ENCODE peak calls at places on chromosome 6, in ten cellular contexts. L is A549, B is ovary, P is suprapubic skin, Q is HCT116, R is H1, M is IMR-90, Z is heart left ventricle, G is tibial nerve, A is uterus. T is an unnamed sample.

GRCh38 chr6:133040025-133040838 is 200.9 kb upstream of the EYA4 start:
- DNase-seq in L (peak), B (no peak), P (no peak), Q (peak), R (no peak), M (peak), Z (no peak), G (no peak), A (no peak), T (no peak)

GRCh38 chr6:95469511-95469910 is 107.8 kb upstream of the MANEA start:
- DNase-seq in L (no peak), B (no peak), P (no peak), Q (no peak), R (no peak), M (no peak), Z (no peak), G (no peak), A (no peak), T (no peak)

GRCh38 chr6:167825759-167826229 is 917 bp upstream of the AFDN start:
- DNase-seq in L (peak), B (peak), P (no peak), Q (peak), R (peak), M (no peak), Z (peak), G (no peak), A (peak), T (no peak)

GRCh38 chr6:38209291-38209865 is 389.9 kb downstream of the ZFAND3 start:
- DNase-seq in L (no peak), B (no peak), P (no peak), Q (no peak), R (no peak), M (peak), Z (no peak), G (no peak), A (no peak), T (no peak)

GRCh38 chr6:133701633-133702331 is 187.1 kb upstream of the TCF21 start:
- DNase-seq in L (no peak), B (no peak), P (no peak), Q (no peak), R (no peak), M (peak), Z (peak), G (no peak), A (no peak), T (no peak)

GRCh38 chr6:152552616-152553209 is 84.4 kb downstream of the SYNE1 start:
- DNase-seq in L (peak), B (peak), P (no peak), Q (peak), R (peak), M (peak), Z (peak), G (no peak), A (peak), T (peak)

GRCh38 chr6:12010635-12011275 is 1.4 kb upstream of the HIVEP1 start:
- DNase-seq in L (peak), B (peak), P (peak), Q (no peak), R (peak), M (no peak), Z (peak), G (peak), A (peak), T (no peak)

GRCh38 chr6:44670146-44670545 is 282.6 kb downstream of the CDC5L start:
- DNase-seq in L (no peak), B (no peak), P (no peak), Q (no peak), R (no peak), M (no peak), Z (no peak), G (no peak), A (no peak), T (no peak)

GRCh38 chr6:84926756-84927155 is 162.4 kb upstream of the TBX18 start:
- DNase-seq in L (peak), B (no peak), P (no peak), Q (no peak), R (no peak), M (no peak), Z (no peak), G (no peak), A (no peak), T (no peak)

DNA sequence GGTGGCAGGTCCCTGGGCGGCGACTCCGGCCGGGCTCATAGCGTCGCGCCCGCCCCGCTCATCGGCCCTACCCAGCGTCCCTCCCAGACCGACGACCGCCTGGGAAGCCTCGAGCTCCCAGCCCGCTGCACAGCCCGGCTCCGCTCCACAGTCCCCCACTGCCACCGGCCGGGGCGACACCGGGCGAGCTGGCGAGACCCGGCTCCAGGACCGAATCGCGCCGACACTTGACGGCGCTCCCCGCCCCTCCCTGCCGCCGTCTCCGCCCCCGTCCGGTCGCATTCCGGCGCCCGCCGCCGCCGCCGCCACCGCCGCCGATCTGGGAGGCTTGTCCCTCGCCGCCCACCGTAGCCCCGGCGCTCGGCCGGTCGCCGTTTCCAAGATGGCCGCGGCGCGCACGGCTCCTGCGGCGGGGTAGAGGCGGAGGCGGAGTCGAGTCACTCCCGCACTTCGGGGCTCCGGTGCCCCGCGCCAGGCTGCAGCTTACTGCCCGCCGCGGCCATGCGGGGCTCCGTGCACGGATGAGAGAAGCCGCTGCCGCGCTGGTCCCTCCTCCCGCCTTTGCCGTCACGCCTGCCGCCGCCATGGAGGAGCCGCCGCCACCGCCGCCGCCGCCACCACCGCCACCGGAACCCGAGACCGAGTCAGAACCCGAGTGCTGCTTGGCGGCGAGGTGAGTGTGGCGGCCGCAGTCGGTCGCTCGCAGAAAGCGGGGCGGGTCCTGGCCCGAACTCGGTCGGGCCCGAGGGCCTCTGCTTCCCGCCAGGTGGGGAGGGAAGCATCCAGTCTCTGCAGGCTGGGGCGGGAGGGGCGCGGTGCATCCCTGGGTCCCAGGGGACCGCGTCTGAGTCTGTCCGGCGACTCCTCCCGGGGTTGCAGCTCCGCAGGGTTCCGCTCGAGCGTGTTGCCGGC is at the start of gene MAP3K4:
- DNase-seq in L (peak), B (peak), P (peak), Q (peak), R (peak), M (peak), Z (peak), G (peak), A (peak), T (peak)
- TF ChIP-seq POLR2A in L (peak), B (no peak), P (no peak), Q (no peak), R (peak), M (peak), Z (no peak), G (peak), A (peak), T (peak)

GRCh38 chr6:5003604-5004372 is at the start of gene RPP40:
- DNase-seq in L (peak), B (peak), P (peak), Q (peak), R (peak), M (peak), Z (peak), G (peak), A (peak), T (peak)
- TF ChIP-seq POLR2A in L (peak), B (peak), P (no peak), Q (no peak), R (peak), M (peak), Z (no peak), G (no peak), A (peak), T (peak)

DNA sequence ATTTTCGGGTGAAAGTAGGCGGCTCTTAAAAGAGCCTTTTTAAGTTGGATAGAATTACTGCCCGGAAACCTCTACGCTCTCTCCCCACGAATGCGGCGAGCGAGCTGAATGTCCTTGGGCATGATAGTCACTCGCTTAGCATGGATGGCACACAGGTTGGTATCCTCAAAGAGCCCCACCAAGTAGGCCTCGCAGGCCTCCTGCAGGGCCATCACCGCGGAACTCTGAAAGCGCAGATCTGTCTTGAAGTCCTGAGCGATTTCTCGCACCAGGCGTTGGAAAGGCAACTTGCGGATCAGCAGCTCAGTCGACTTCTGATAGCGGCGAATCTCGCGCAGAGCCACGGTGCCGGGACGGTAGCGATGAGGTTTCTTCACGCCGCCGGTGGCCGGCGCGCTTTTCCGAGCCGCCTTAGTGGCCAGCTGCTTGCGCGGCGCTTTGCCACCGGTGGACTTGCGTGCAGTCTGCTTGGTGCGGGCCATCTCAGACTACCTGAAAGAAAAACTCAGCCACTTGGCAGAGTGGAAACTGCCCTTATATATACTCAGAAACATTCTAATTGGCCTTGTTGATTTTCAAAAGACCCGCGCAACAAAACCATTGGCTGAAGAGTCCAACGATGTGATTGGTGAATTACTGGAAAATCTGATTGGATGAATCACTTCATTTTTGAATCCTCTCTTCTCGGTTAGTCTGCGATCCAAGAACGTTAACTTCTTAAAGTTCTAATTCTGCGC is 93.9 kb upstream of the BTN3A2 start:
- DNase-seq in L (no peak), B (peak), P (no peak), Q (no peak), R (peak), M (peak), Z (no peak), G (no peak), A (peak), T (no peak)
- TF ChIP-seq POLR2A in L (no peak), B (no peak), P (no peak), Q (no peak), R (peak), M (peak), Z (no peak), G (no peak), A (peak), T (no peak)

DNA sequence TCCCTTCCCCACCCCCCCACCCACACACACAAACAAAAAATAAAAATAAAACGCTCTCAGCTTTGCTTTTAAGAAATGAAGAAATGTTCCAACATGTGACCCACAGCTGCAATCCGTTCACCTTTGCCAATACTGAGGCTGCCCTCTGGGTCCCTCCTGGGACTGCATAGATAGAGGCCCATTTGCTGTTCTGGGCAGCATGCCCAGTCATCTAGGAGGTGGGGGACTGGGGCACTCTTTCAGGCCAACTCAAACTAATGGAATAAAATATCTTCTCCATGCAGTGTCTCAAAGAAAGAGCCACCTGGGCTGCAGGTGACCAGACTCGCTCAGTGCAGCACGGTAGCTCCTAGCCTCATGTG is 79.9 kb downstream of the SLC22A3 start:
- DNase-seq in L (no peak), B (peak), P (no peak), Q (no peak), R (no peak), M (no peak), Z (peak), G (peak), A (peak), T (no peak)
- TF ChIP-seq POLR2A in L (no peak), B (no peak), P (no peak), Q (no peak), R (no peak), M (no peak), Z (no peak), G (no peak), A (no peak), T (no peak)

GRCh38 chr6:35729349-35729678 is 7.5 kb upstream of the ARMC12 start:
- DNase-seq in L (no peak), B (no peak), P (no peak), Q (no peak), R (no peak), M (no peak), Z (no peak), G (no peak), A (no peak), T (no peak)

GRCh38 chr6:35729722-35730121 is 7.1 kb upstream of the ARMC12 start:
- DNase-seq in L (no peak), B (no peak), P (no peak), Q (no peak), R (no peak), M (no peak), Z (no peak), G (no peak), A (no peak), T (no peak)

GRCh38 chr6:35730745-35731413 is 6.0 kb upstream of the ARMC12 start:
- DNase-seq in L (no peak), B (no peak), P (no peak), Q (no peak), R (no peak), M (no peak), Z (no peak), G (no peak), A (no peak), T (no peak)

GRCh38 chr6:35731736-35732532 is 4.9 kb upstream of the ARMC12 start:
- DNase-seq in L (peak), B (peak), P (peak), Q (no peak), R (peak), M (peak), Z (peak), G (peak), A (peak), T (peak)

GRCh38 chr6:35731414-35731735 is 5.5 kb upstream of the ARMC12 start:
- DNase-seq in L (peak), B (peak), P (peak), Q (no peak), R (peak), M (peak), Z (peak), G (peak), A (peak), T (peak)
- TF ChIP-seq POLR2A in L (peak), B (peak), P (peak), Q (no peak), R (peak), M (no peak), Z (peak), G (peak), A (peak), T (peak)

GRCh38 chr6:30494275-30494990 is 5.1 kb downstream of the HLA-E start:
- DNase-seq in L (no peak), B (no peak), P (peak), Q (no peak), R (no peak), M (no peak), Z (no peak), G (no peak), A (no peak), T (no peak)
- TF ChIP-seq POLR2A in L (no peak), B (no peak), P (no peak), Q (no peak), R (no peak), M (no peak), Z (no peak), G (no peak), A (no peak), T (no peak)

DNA sequence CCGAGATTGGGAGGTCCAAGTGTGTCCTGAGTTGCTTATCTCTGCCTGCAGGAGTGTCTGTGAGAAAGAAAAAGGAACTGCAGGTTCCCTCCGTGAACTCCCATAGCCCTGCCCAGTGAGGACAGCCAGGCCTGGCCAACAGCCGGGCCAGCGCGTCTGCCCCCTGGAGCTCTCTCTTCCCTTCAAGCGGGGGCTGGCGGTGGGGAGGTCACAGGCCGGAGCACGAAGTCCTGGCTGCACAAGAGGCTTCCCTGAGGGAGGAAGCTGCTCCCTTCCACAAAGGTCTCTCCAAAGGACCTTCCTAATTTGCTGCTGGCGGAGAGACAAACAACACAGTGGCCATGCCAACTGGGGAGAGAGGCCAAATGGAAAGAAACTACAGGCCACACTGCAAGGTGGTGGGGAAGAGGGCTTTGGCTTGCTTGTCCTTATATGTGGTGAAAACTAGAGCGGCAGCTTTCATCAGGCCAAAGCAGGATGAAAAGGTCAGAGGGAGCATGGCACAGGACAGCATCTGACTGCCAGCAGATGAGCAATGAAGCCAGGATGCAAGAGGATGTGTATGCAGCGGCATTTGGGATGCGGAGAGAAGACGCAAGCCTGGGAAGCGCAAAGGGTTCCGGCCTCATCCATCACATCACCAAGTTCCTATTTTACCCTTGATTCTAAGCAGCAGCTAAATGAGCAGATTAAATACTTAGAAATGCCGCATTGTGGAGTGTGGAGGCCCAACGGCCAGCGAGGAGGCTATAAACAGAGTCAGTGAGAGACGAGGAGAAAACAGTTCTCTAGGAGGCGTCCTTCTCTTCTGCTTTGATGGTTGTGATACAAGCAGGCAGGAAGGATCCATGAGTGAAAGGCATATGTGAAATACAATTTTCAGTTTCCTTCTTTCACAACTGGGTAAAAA is 260.1 kb downstream of the ERMARD start:
- DNase-seq in L (no peak), B (no peak), P (peak), Q (no peak), R (no peak), M (no peak), Z (peak), G (no peak), A (peak), T (no peak)
- TF ChIP-seq POLR2A in L (no peak), B (no peak), P (no peak), Q (no peak), R (no peak), M (no peak), Z (no peak), G (no peak), A (no peak), T (no peak)

T was measured in H54.